ENCODE peak calls at places on chromosomes 5 and 9, in seven cellular contexts. O, B, N, A, P, S and X are unnamed samples. For H3K4me1, the result is how much of the 10 kb centered on the place peaks cover.

GRCh38 chr9:37961346-37961745 is 57.4 kb upstream of the SLC25A51 start:
- DNase-seq in S (no peak), O (no peak), A (no peak), N (no peak), P (no peak), B (no peak), X (no peak)

GRCh38 chr5:105587963-105588662 is 2025.5 kb upstream of the NUDT12 start:
- DNase-seq in P (no peak), N (peak), A (no peak), S (no peak), O (no peak), B (no peak), X (no peak)

GRCh38 chr9:82117025-82117424 is 128.5 kb downstream of the SPATA31D1 start:
- DNase-seq in B (peak), P (no peak), N (no peak), S (no peak), A (no peak), O (no peak), X (no peak)

GRCh38 chr5:142079243-142079642 is 29.3 kb upstream of the NDFIP1 start:
- DNase-seq in O (no peak), S (no peak), N (no peak), P (no peak), B (no peak), A (no peak), X (no peak)

GRCh38 chr5:126003309-126003708 is 419.9 kb upstream of the GRAMD2B start:
- DNase-seq in A (peak), N (peak), P (peak), S (no peak), B (peak), O (peak), X (no peak)

GRCh38 chr9:30967484-30967883 is 1417.0 kb upstream of the ACO1 start:
- DNase-seq in N (peak), B (no peak), O (no peak), A (no peak), P (no peak), S (no peak), X (no peak)

GRCh38 chr5:179679014-179679674 is 1.7 kb downstream of the CBY3 start:
- DNase-seq in A (peak), S (peak), P (peak), B (peak), O (peak), N (peak), X (no peak)

GRCh38 chr5:144395704-144396103 is 225.0 kb downstream of the KCTD16 start:
- DNase-seq in A (no peak), B (no peak), S (no peak), N (no peak), P (no peak), O (no peak), X (no peak)

GRCh38 chr5:51381801-51382507 is 1.3 kb upstream of the ISL1 start:
- DNase-seq in O (no peak), S (peak), P (no peak), B (no peak), A (no peak), N (no peak), X (no peak)

GRCh38 chr5:62111428-62111827 is 194.6 kb upstream of the KIF2A start:
- DNase-seq in N (peak), A (no peak), O (no peak), S (no peak), B (no peak), P (no peak), X (no peak)

GRCh38 chr5:32233220-32233695 is 59.1 kb upstream of the GOLPH3 start:
- DNase-seq in A (no peak), P (no peak), N (no peak), B (peak), S (no peak), O (no peak), X (no peak)

GRCh38 chr9:69344459-69344858 is 19.4 kb downstream of the ENTREP1 start:
- DNase-seq in S (no peak), P (no peak), N (no peak), O (no peak), A (no peak), B (no peak), X (no peak)

GRCh38 chr5:39494534-39494933 is 69.8 kb upstream of the DAB2 start:
- DNase-seq in B (no peak), O (no peak), N (no peak), A (no peak), P (no peak), S (no peak), X (no peak)

GRCh38 chr5:39495294-39495693 is 70.5 kb upstream of the DAB2 start:
- DNase-seq in B (no peak), P (no peak), A (no peak), N (no peak), O (no peak), S (no peak), X (no peak)

GRCh38 chr5:39491210-39491609 is 66.4 kb upstream of the DAB2 start:
- DNase-seq in P (no peak), O (no peak), N (no peak), S (no peak), B (no peak), A (no peak), X (no peak)

GRCh38 chr5:39498247-39498952 is 73.6 kb upstream of the DAB2 start:
- DNase-seq in P (no peak), S (no peak), N (peak), B (peak), O (no peak), A (no peak), X (no peak)

DNA sequence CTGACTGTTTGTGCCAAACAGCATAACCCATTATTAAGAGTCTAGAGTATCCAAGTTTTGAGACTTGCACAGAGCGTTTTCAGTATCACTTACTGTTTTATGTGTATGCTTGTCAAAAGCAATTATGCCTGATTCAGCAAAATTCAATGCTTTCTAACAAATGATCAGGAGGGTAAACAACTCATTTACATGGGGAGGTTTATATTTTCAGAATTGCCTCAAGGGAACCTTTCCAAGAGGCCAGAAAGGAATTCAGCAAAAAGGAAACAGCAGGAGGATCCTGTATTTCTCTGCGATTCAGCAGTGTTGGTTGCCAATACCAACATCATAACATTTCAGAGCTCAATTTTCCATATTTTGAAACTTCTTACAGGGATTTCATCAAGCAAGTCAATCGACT is 69.3 kb upstream of the DAB2 start:
- DNase-seq in O (no peak), P (no peak), B (peak), S (no peak), A (no peak), N (no peak), X (no peak)
- H3K27ac ChIP-seq in O (no peak), P (no peak), B (no peak), S (no peak), A (no peak), N (no peak), X (no peak)

DNA sequence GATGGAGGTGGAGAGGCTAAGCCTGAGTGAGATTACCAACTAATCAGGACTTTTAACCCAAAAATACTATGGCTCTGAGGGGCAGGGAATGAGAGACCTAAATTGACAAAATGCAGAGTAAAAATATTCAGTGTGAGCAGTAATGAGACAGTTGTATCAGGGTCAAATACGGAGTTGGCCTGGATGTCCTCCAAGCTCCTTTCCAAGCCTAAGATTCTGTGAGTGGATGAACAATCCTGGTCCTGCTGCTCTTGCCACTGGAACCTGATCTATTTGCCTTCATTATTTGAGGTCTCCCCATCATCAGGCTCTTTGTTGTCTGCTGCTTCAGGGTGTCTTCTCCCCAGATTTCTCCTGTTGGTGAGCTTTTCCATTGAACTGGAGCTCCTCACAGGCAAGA is 1.1 kb downstream of the PDCD1LG2 start:
- DNase-seq in S (no peak), N (no peak), B (no peak), O (no peak), A (no peak), P (no peak), X (no peak)
- H3K4me1 ChIP-seq in S (under half), N (half or more), B (under half), O (under half), A (half or more), P (under half), X (half or more)

GRCh38 chr5:135033866-135034185 is 202 bp downstream of the PITX1 start:
- DNase-seq in N (no peak), P (no peak), B (no peak), O (no peak), A (no peak), S (no peak), X (no peak)

GRCh38 chr5:135032613-135033025 is 1.4 kb downstream of the PITX1 start:
- DNase-seq in P (no peak), O (no peak), A (no peak), N (no peak), B (no peak), S (no peak), X (peak)

GRCh38 chr5:135031813-135032612 is 2.0 kb downstream of the PITX1 start:
- DNase-seq in P (peak), S (no peak), B (no peak), A (no peak), O (peak), N (no peak), X (peak)

GRCh38 chr5:135034186-135034962 is at the start of gene PITX1:
- DNase-seq in A (no peak), N (peak), O (peak), B (no peak), S (no peak), P (peak), X (peak)

DNA sequence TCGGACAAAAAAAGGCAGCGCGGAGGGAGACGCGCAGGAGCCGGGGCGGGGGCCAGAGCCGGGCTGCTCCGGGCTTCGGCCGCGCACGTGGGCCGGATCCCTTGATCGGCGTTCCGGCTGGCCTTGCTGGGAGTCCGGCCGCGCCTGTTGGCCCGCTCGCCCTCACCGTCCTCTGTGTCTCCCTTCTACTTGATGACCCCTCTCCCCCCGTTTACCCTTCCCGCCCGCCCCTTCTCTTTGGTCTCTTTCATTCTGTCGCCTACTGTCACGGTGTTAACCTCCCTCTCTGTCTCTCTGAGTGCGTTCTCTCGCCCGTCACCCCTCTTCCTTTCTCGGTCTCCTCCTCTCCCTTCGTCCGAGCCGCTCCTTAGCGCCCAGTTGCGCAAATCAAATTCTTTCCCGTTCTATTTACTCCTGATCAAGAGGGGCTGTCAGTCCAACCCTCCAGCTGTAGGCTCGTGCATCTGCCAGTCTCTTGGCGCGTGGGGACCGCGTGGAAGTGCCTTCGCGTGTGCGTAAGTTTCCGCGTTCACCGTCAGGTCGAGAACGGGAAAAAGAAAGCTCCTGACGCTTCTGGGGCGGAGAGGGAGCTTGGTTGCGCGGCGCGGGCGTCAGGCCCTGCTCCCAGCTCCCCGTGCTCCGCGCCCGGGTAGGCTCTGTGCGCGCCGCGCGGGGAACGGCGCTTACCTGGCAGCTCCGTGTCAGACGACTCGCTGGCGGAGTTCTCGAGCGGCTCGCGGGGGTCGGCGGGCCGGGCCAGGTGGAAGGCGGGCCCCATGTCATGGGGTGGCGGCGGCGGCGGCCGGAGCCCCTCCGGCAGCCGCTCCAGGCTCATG is 784 bp downstream of the PITX1 start:
- DNase-seq in N (peak), S (peak), O (peak), P (peak), B (no peak), A (no peak), X (peak)
- H3K27ac ChIP-seq in N (peak), S (no peak), O (no peak), P (no peak), B (no peak), A (peak), X (peak)

DNA sequence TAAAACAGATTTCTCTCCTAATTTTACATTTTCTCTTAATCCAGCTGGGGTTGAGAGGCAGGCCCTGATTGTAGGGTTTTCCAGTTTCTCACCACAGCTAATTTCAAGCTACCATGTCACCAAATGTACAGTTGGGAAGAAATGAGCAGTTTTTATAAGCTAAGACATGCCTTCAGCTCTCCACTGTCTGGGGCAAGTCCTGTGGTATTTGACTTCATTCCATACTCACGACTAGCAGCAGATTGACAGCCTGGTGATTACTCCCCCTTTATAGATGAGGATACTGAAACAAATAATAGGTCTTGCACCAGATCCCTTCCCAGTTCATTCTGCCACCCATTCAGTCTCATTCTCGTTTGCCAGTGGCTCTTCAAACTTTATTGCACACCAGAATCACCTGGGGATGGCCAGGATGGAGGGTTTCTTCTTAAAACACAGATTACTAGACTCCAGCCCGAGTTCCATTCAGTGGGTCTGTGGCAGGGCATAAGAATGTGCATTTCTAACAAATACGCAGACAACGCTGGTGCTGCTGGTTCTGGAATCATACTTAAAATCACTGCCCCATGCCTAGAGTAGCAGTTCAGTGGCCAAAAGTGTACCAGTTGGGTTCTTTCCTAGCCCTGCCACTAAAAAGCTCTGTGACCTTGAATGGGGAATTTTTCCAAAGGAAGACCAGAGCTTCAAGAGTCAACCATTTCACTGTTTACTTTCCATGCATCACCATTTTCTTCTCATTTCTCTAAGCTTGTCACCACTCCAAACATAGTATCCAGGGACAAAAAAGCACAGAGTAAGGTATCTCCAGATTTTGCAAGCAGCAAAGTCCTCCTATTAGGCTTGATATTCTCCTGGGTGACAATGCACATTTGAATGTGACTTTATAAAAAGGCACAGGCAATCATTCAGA is 64.3 kb downstream of the CSNK1A1 start:
- DNase-seq in A (no peak), P (no peak), N (peak), S (peak), B (peak), O (no peak), X (no peak)
- H3K4me1 ChIP-seq in A (half or more), P (under half), N (half or more), S (under half), B (under half), O (under half), X (half or more)

GRCh38 chr9:78131969-78132687 is 100.5 kb upstream of the GNAQ start:
- DNase-seq in A (no peak), S (no peak), B (no peak), N (peak), O (no peak), P (no peak), X (no peak)
- H3K27ac ChIP-seq in A (no peak), S (no peak), B (no peak), N (no peak), O (no peak), P (no peak), X (peak)

GRCh38 chr5:143356855-143357254 is 46.6 kb downstream of the NR3C1 start:
- DNase-seq in S (no peak), A (no peak), B (no peak), O (no peak), P (no peak), N (no peak), X (no peak)
- H3K4me1 ChIP-seq in S (under half), A (half or more), B (under half), O (under half), P (under half), N (under half), X (under half)